ENCODE peak calls at places on chromosomes 7 and 10, in five cellular contexts. I is HCT116, Q is fibroblast of the conjunctiva, J is GM19239, N is progenitor cell of endocrine pancreas. O is an unnamed sample.

GRCh38 chr7:128794020-128794419 is 2.3 kb downstream of the CCDC136 start:
- DNase-seq in I (no peak), J (no peak), Q (no peak), N (no peak), O (no peak)

GRCh38 chr10:63668081-63668480 is 146.9 kb downstream of the REEP3 start:
- DNase-seq in I (no peak), N (no peak), Q (no peak), J (no peak), O (no peak)

GRCh38 chr10:16843252-16843870 is 26.1 kb upstream of the RSU1 start:
- DNase-seq in Q (peak), J (no peak), I (peak), N (no peak), O (peak)

GRCh38 chr7:122674502-122674901 is 24.4 kb downstream of the RNF133 start:
- DNase-seq in N (no peak), J (no peak), I (no peak), Q (peak), O (no peak)

GRCh38 chr10:79239275-79239779 is 107.9 kb upstream of the PPIF start:
- DNase-seq in Q (no peak), I (no peak), N (no peak), J (no peak), O (no peak)

GRCh38 chr7:124072603-124073324 is 39.9 kb upstream of the TMEM229A start:
- DNase-seq in Q (peak), I (no peak), J (no peak), N (no peak), O (no peak)

GRCh38 chr10:13102002-13102794 is 2.2 kb downstream of the OPTN start:
- DNase-seq in Q (no peak), I (no peak), J (no peak), N (no peak), O (no peak)

GRCh38 chr10:14173706-14174594 is 156.8 kb downstream of the FRMD4A start:
- DNase-seq in J (no peak), Q (no peak), I (no peak), N (no peak), O (no peak)